ENCODE peak calls at places on chromosomes 5 and 9, in ten cellular contexts. H is NCI-H1092; W is progenitor cell of endocrine pancreas; R is amniotic epithelial cell; M is NCI-H2081; A is brain microvascular endothelial cell; G is choroid plexus epithelial cell; E is NCI-H446 treated with DMSO at 0.1 percent for 48 hours; X is T-helper 17 cell; N is activated CD8-positive, alpha-beta memory T cell treated with anti-CD3 and anti-CD28 coated beads for 4 hours. P is an unnamed sample.
A peak's percentile ranks its signal among the peaks of the same experiment; 100 is the strongest.

GRCh38 chr5:98784411-98784810 is 10.9 kb downstream of the RGMB start:
- DNase-seq in H (no peak), W (no peak), R (peak; percentile 47), M (no peak), A (no peak), G (no peak), E (no peak), X (no peak), N (no peak), P (no peak)

GRCh38 chr5:12114075-12114474 is 209.8 kb upstream of the CTNND2 start:
- DNase-seq in H (no peak), W (no peak), R (no peak), M (no peak), A (no peak), G (no peak), E (no peak), X (no peak), N (no peak), P (no peak)

GRCh38 chr9:35728041-35728971 is 3.7 kb downstream of the TLN1 start:
- DNase-seq in H (no peak), W (no peak), R (peak; percentile 95), M (no peak), A (peak; percentile 82), G (peak; percentile 87), E (no peak), X (no peak), N (no peak), P (peak; percentile 83)

GRCh38 chr5:37696190-37697021 is 143.4 kb downstream of the GDNF start:
- DNase-seq in H (no peak), W (no peak), R (peak; percentile 38), M (peak; percentile 40), A (peak; percentile 9), G (peak; percentile 48), E (peak; percentile 28), X (no peak), N (no peak), P (peak; percentile 59)

GRCh38 chr9:70933318-70933717 is 188.1 kb downstream of the TRPM3 start:
- DNase-seq in H (no peak), W (no peak), R (no peak), M (no peak), A (no peak), G (no peak), E (no peak), X (no peak), N (no peak), P (peak; percentile 46)

GRCh38 chr5:87936667-87937066 is 332.0 kb downstream of the TMEM161B start:
- DNase-seq in H (no peak), W (no peak), R (no peak), M (no peak), A (no peak), G (no peak), E (no peak), X (no peak), N (no peak), P (no peak)

GRCh38 chr5:137700282-137700680 is 35.6 kb downstream of the KLHL3 start:
- DNase-seq in H (no peak), W (no peak), R (peak; percentile 76), M (no peak), A (no peak), G (peak; percentile 53), E (no peak), X (no peak), N (no peak), P (no peak)

GRCh38 chr9:130117816-130118632 is 54.2 kb upstream of the NCS1 start:
- DNase-seq in H (no peak), W (no peak), R (peak; percentile 82), M (no peak), A (peak; percentile 21), G (peak; percentile 26), E (peak; percentile 20), X (no peak), N (no peak), P (no peak)

GRCh38 chr9:101323129-101323528 is 61.7 kb downstream of the BAAT start:
- DNase-seq in H (no peak), W (no peak), R (no peak), M (no peak), A (no peak), G (no peak), E (no peak), X (no peak), N (no peak), P (no peak)

GRCh38 chr9:95103385-95104087 is 214.0 kb downstream of the FANCC start:
- DNase-seq in H (no peak), W (no peak), R (no peak), M (no peak), A (no peak), G (no peak), E (no peak), X (no peak), N (no peak), P (no peak)

P was measured in NCI-H226.